ENCODE peak calls at places on chromosome X, in nine cellular contexts. One of them, this sample, is unnamed.
A peak's percentile ranks its signal among the peaks of the same experiment; 100 is the strongest.

GRCh38 chrX:36898301-36898700 is 109.9 kb upstream of the FAM47C start:
- DNase-seq in midbrain: no peak
- DNase-seq in HEK293T: peak; percentile 20
- DNase-seq in stimulated activated CD4-positive, alpha-beta T cell treated with anti-CD3 and anti-CD28 coated beads, Interleukin-12 subunit alpha, Interleukin-12 subunit beta, amount 100 ng/mL, for 4 hours: no peak
- DNase-seq in activated CD8-positive, alpha-beta memory T cell treated with anti-CD3 and anti-CD28 coated beads for 1 hour: no peak
- DNase-seq in HFF-Myc: no peak
- DNase-seq in activated T-helper 1 cell treated with anti-CD3 and anti-CD28 coated beads, Interleukin-2, amount 50 U/mL, for 16 hours: no peak
- DNase-seq in NCI-H2081: peak; percentile 19
- DNase-seq in myocyte: no peak
- DNase-seq in this sample: no peak

GRCh38 chrX:77441479-77441878 is 5.7 kb upstream of the FGF16 start:
- DNase-seq in midbrain: no peak
- DNase-seq in HEK293T: no peak
- DNase-seq in stimulated activated CD4-positive, alpha-beta T cell treated with anti-CD3 and anti-CD28 coated beads, Interleukin-12 subunit alpha, Interleukin-12 subunit beta, amount 100 ng/mL, for 4 hours: no peak
- DNase-seq in activated CD8-positive, alpha-beta memory T cell treated with anti-CD3 and anti-CD28 coated beads for 1 hour: no peak
- DNase-seq in HFF-Myc: no peak
- DNase-seq in activated T-helper 1 cell treated with anti-CD3 and anti-CD28 coated beads, Interleukin-2, amount 50 U/mL, for 16 hours: no peak
- DNase-seq in NCI-H2081: no peak
- DNase-seq in myocyte: no peak
- DNase-seq in this sample: no peak

GRCh38 chrX:13899607-13900006 is 82.7 kb upstream of the GPM6B start:
- DNase-seq in midbrain: no peak
- DNase-seq in HEK293T: no peak
- DNase-seq in stimulated activated CD4-positive, alpha-beta T cell treated with anti-CD3 and anti-CD28 coated beads, Interleukin-12 subunit alpha, Interleukin-12 subunit beta, amount 100 ng/mL, for 4 hours: no peak
- DNase-seq in activated CD8-positive, alpha-beta memory T cell treated with anti-CD3 and anti-CD28 coated beads for 1 hour: no peak
- DNase-seq in HFF-Myc: peak; percentile 33
- DNase-seq in activated T-helper 1 cell treated with anti-CD3 and anti-CD28 coated beads, Interleukin-2, amount 50 U/mL, for 16 hours: no peak
- DNase-seq in NCI-H2081: peak; percentile 50
- DNase-seq in myocyte: peak; percentile 70
- DNase-seq in this sample: no peak

GRCh38 chrX:99384594-99385374 is 1025.3 kb downstream of the PCDH19 start:
- DNase-seq in midbrain: no peak
- DNase-seq in HEK293T: no peak
- DNase-seq in stimulated activated CD4-positive, alpha-beta T cell treated with anti-CD3 and anti-CD28 coated beads, Interleukin-12 subunit alpha, Interleukin-12 subunit beta, amount 100 ng/mL, for 4 hours: no peak
- DNase-seq in activated CD8-positive, alpha-beta memory T cell treated with anti-CD3 and anti-CD28 coated beads for 1 hour: no peak
- DNase-seq in HFF-Myc: no peak
- DNase-seq in activated T-helper 1 cell treated with anti-CD3 and anti-CD28 coated beads, Interleukin-2, amount 50 U/mL, for 16 hours: no peak
- DNase-seq in NCI-H2081: no peak
- DNase-seq in myocyte: no peak
- DNase-seq in this sample: no peak

GRCh38 chrX:39324233-39324632 is 523.0 kb downstream of the MID1IP1 start:
- DNase-seq in midbrain: no peak
- DNase-seq in HEK293T: no peak
- DNase-seq in stimulated activated CD4-positive, alpha-beta T cell treated with anti-CD3 and anti-CD28 coated beads, Interleukin-12 subunit alpha, Interleukin-12 subunit beta, amount 100 ng/mL, for 4 hours: no peak
- DNase-seq in activated CD8-positive, alpha-beta memory T cell treated with anti-CD3 and anti-CD28 coated beads for 1 hour: no peak
- DNase-seq in HFF-Myc: no peak
- DNase-seq in activated T-helper 1 cell treated with anti-CD3 and anti-CD28 coated beads, Interleukin-2, amount 50 U/mL, for 16 hours: no peak
- DNase-seq in NCI-H2081: no peak
- DNase-seq in myocyte: no peak
- DNase-seq in this sample: no peak

GRCh38 chrX:153648358-153649177 is 1.6 kb downstream of the DUSP9 start:
- DNase-seq in midbrain: no peak
- DNase-seq in HEK293T: no peak
- DNase-seq in stimulated activated CD4-positive, alpha-beta T cell treated with anti-CD3 and anti-CD28 coated beads, Interleukin-12 subunit alpha, Interleukin-12 subunit beta, amount 100 ng/mL, for 4 hours: no peak
- DNase-seq in activated CD8-positive, alpha-beta memory T cell treated with anti-CD3 and anti-CD28 coated beads for 1 hour: no peak
- DNase-seq in HFF-Myc: no peak
- DNase-seq in activated T-helper 1 cell treated with anti-CD3 and anti-CD28 coated beads, Interleukin-2, amount 50 U/mL, for 16 hours: no peak
- DNase-seq in NCI-H2081: no peak
- DNase-seq in myocyte: no peak
- DNase-seq in this sample: no peak

GRCh38 chrX:630007-630921 is at the start of gene SHOX:
- DNase-seq in midbrain: no peak
- DNase-seq in HEK293T: no peak
- DNase-seq in stimulated activated CD4-positive, alpha-beta T cell treated with anti-CD3 and anti-CD28 coated beads, Interleukin-12 subunit alpha, Interleukin-12 subunit beta, amount 100 ng/mL, for 4 hours: no peak
- DNase-seq in activated CD8-positive, alpha-beta memory T cell treated with anti-CD3 and anti-CD28 coated beads for 1 hour: no peak
- DNase-seq in HFF-Myc: no peak
- DNase-seq in activated T-helper 1 cell treated with anti-CD3 and anti-CD28 coated beads, Interleukin-2, amount 50 U/mL, for 16 hours: no peak
- DNase-seq in NCI-H2081: no peak
- DNase-seq in myocyte: no peak
- DNase-seq in this sample: no peak

GRCh38 chrX:118943102-118943501 is 31.3 kb upstream of the LONRF3 start:
- DNase-seq in midbrain: no peak
- DNase-seq in HEK293T: no peak
- DNase-seq in stimulated activated CD4-positive, alpha-beta T cell treated with anti-CD3 and anti-CD28 coated beads, Interleukin-12 subunit alpha, Interleukin-12 subunit beta, amount 100 ng/mL, for 4 hours: no peak
- DNase-seq in activated CD8-positive, alpha-beta memory T cell treated with anti-CD3 and anti-CD28 coated beads for 1 hour: no peak
- DNase-seq in HFF-Myc: no peak
- DNase-seq in activated T-helper 1 cell treated with anti-CD3 and anti-CD28 coated beads, Interleukin-2, amount 50 U/mL, for 16 hours: no peak
- DNase-seq in NCI-H2081: no peak
- DNase-seq in myocyte: no peak
- DNase-seq in this sample: no peak

GRCh38 chrX:24506082-24506481 is 41.0 kb downstream of the PDK3 start:
- DNase-seq in midbrain: no peak
- DNase-seq in HEK293T: no peak
- DNase-seq in stimulated activated CD4-positive, alpha-beta T cell treated with anti-CD3 and anti-CD28 coated beads, Interleukin-12 subunit alpha, Interleukin-12 subunit beta, amount 100 ng/mL, for 4 hours: no peak
- DNase-seq in activated CD8-positive, alpha-beta memory T cell treated with anti-CD3 and anti-CD28 coated beads for 1 hour: no peak
- DNase-seq in HFF-Myc: no peak
- DNase-seq in activated T-helper 1 cell treated with anti-CD3 and anti-CD28 coated beads, Interleukin-2, amount 50 U/mL, for 16 hours: no peak
- DNase-seq in NCI-H2081: no peak
- DNase-seq in myocyte: no peak
- DNase-seq in this sample: no peak

GRCh38 chrX:153598541-153599191 is at the start of gene CCNQ:
- DNase-seq in midbrain: no peak
- DNase-seq in HEK293T: peak; percentile 39
- DNase-seq in stimulated activated CD4-positive, alpha-beta T cell treated with anti-CD3 and anti-CD28 coated beads, Interleukin-12 subunit alpha, Interleukin-12 subunit beta, amount 100 ng/mL, for 4 hours: peak; percentile 13
- DNase-seq in activated CD8-positive, alpha-beta memory T cell treated with anti-CD3 and anti-CD28 coated beads for 1 hour: no peak
- DNase-seq in HFF-Myc: no peak
- DNase-seq in activated T-helper 1 cell treated with anti-CD3 and anti-CD28 coated beads, Interleukin-2, amount 50 U/mL, for 16 hours: no peak
- DNase-seq in NCI-H2081: peak; percentile 17
- DNase-seq in myocyte: peak; percentile 17
- DNase-seq in this sample: no peak

GRCh38 chrX:31371956-31372355 is 300.1 kb upstream of the FTHL17 start:
- DNase-seq in midbrain: no peak
- DNase-seq in HEK293T: no peak
- DNase-seq in stimulated activated CD4-positive, alpha-beta T cell treated with anti-CD3 and anti-CD28 coated beads, Interleukin-12 subunit alpha, Interleukin-12 subunit beta, amount 100 ng/mL, for 4 hours: no peak
- DNase-seq in activated CD8-positive, alpha-beta memory T cell treated with anti-CD3 and anti-CD28 coated beads for 1 hour: no peak
- DNase-seq in HFF-Myc: no peak
- DNase-seq in activated T-helper 1 cell treated with anti-CD3 and anti-CD28 coated beads, Interleukin-2, amount 50 U/mL, for 16 hours: no peak
- DNase-seq in NCI-H2081: no peak
- DNase-seq in myocyte: no peak
- DNase-seq in this sample: no peak

GRCh38 chrX:106608016-106608415 is 3.8 kb upstream of the RADX start:
- DNase-seq in midbrain: no peak
- DNase-seq in HEK293T: no peak
- DNase-seq in stimulated activated CD4-positive, alpha-beta T cell treated with anti-CD3 and anti-CD28 coated beads, Interleukin-12 subunit alpha, Interleukin-12 subunit beta, amount 100 ng/mL, for 4 hours: no peak
- DNase-seq in activated CD8-positive, alpha-beta memory T cell treated with anti-CD3 and anti-CD28 coated beads for 1 hour: no peak
- DNase-seq in HFF-Myc: no peak
- DNase-seq in activated T-helper 1 cell treated with anti-CD3 and anti-CD28 coated beads, Interleukin-2, amount 50 U/mL, for 16 hours: no peak
- DNase-seq in NCI-H2081: peak; percentile 65
- DNase-seq in myocyte: no peak
- DNase-seq in this sample: peak; percentile 24

GRCh38 chrX:55908685-55909212 is 191.2 kb downstream of the RRAGB start:
- DNase-seq in midbrain: peak; percentile 6
- DNase-seq in HEK293T: peak; percentile 8
- DNase-seq in stimulated activated CD4-positive, alpha-beta T cell treated with anti-CD3 and anti-CD28 coated beads, Interleukin-12 subunit alpha, Interleukin-12 subunit beta, amount 100 ng/mL, for 4 hours: no peak
- DNase-seq in activated CD8-positive, alpha-beta memory T cell treated with anti-CD3 and anti-CD28 coated beads for 1 hour: no peak
- DNase-seq in HFF-Myc: no peak
- DNase-seq in activated T-helper 1 cell treated with anti-CD3 and anti-CD28 coated beads, Interleukin-2, amount 50 U/mL, for 16 hours: no peak
- DNase-seq in NCI-H2081: no peak
- DNase-seq in myocyte: peak; percentile 17
- DNase-seq in this sample: no peak

GRCh38 chrX:97539970-97540519 is 656.3 kb downstream of the RPA4 start:
- DNase-seq in midbrain: no peak
- DNase-seq in HEK293T: no peak
- DNase-seq in stimulated activated CD4-positive, alpha-beta T cell treated with anti-CD3 and anti-CD28 coated beads, Interleukin-12 subunit alpha, Interleukin-12 subunit beta, amount 100 ng/mL, for 4 hours: no peak
- DNase-seq in activated CD8-positive, alpha-beta memory T cell treated with anti-CD3 and anti-CD28 coated beads for 1 hour: no peak
- DNase-seq in HFF-Myc: no peak
- DNase-seq in activated T-helper 1 cell treated with anti-CD3 and anti-CD28 coated beads, Interleukin-2, amount 50 U/mL, for 16 hours: no peak
- DNase-seq in NCI-H2081: no peak
- DNase-seq in myocyte: no peak
- DNase-seq in this sample: no peak

GRCh38 chrX:154437398-154437752 is 421 bp downstream of the GDI1 start:
- DNase-seq in midbrain: no peak
- DNase-seq in HEK293T: no peak
- DNase-seq in stimulated activated CD4-positive, alpha-beta T cell treated with anti-CD3 and anti-CD28 coated beads, Interleukin-12 subunit alpha, Interleukin-12 subunit beta, amount 100 ng/mL, for 4 hours: no peak
- DNase-seq in activated CD8-positive, alpha-beta memory T cell treated with anti-CD3 and anti-CD28 coated beads for 1 hour: no peak
- DNase-seq in HFF-Myc: no peak
- DNase-seq in activated T-helper 1 cell treated with anti-CD3 and anti-CD28 coated beads, Interleukin-2, amount 50 U/mL, for 16 hours: no peak
- DNase-seq in NCI-H2081: no peak
- DNase-seq in myocyte: no peak
- DNase-seq in this sample: no peak

GRCh38 chrX:155235891-155236290 is 19.6 kb downstream of the VBP1 start:
- DNase-seq in midbrain: no peak
- DNase-seq in HEK293T: no peak
- DNase-seq in stimulated activated CD4-positive, alpha-beta T cell treated with anti-CD3 and anti-CD28 coated beads, Interleukin-12 subunit alpha, Interleukin-12 subunit beta, amount 100 ng/mL, for 4 hours: no peak
- DNase-seq in activated CD8-positive, alpha-beta memory T cell treated with anti-CD3 and anti-CD28 coated beads for 1 hour: no peak
- DNase-seq in HFF-Myc: no peak
- DNase-seq in activated T-helper 1 cell treated with anti-CD3 and anti-CD28 coated beads, Interleukin-2, amount 50 U/mL, for 16 hours: no peak
- DNase-seq in NCI-H2081: no peak
- DNase-seq in myocyte: no peak
- DNase-seq in this sample: no peak

GRCh38 chrX:133335027-133335426 is 80.3 kb downstream of the GPC4 start:
- DNase-seq in midbrain: peak; percentile 40
- DNase-seq in HEK293T: peak; percentile 39
- DNase-seq in stimulated activated CD4-positive, alpha-beta T cell treated with anti-CD3 and anti-CD28 coated beads, Interleukin-12 subunit alpha, Interleukin-12 subunit beta, amount 100 ng/mL, for 4 hours: no peak
- DNase-seq in activated CD8-positive, alpha-beta memory T cell treated with anti-CD3 and anti-CD28 coated beads for 1 hour: no peak
- DNase-seq in HFF-Myc: no peak
- DNase-seq in activated T-helper 1 cell treated with anti-CD3 and anti-CD28 coated beads, Interleukin-2, amount 50 U/mL, for 16 hours: no peak
- DNase-seq in NCI-H2081: peak; percentile 31
- DNase-seq in myocyte: peak; percentile 30
- DNase-seq in this sample: no peak

GRCh38 chrX:6990552-6991193 is 156.8 kb upstream of the STS start:
- DNase-seq in midbrain: no peak
- DNase-seq in HEK293T: no peak
- DNase-seq in stimulated activated CD4-positive, alpha-beta T cell treated with anti-CD3 and anti-CD28 coated beads, Interleukin-12 subunit alpha, Interleukin-12 subunit beta, amount 100 ng/mL, for 4 hours: no peak
- DNase-seq in activated CD8-positive, alpha-beta memory T cell treated with anti-CD3 and anti-CD28 coated beads for 1 hour: no peak
- DNase-seq in HFF-Myc: no peak
- DNase-seq in activated T-helper 1 cell treated with anti-CD3 and anti-CD28 coated beads, Interleukin-2, amount 50 U/mL, for 16 hours: no peak
- DNase-seq in NCI-H2081: no peak
- DNase-seq in myocyte: no peak
- DNase-seq in this sample: no peak

GRCh38 chrX:119942831-119943184 is 743 bp downstream of the NKAP start:
- DNase-seq in midbrain: no peak
- DNase-seq in HEK293T: peak; percentile 20
- DNase-seq in stimulated activated CD4-positive, alpha-beta T cell treated with anti-CD3 and anti-CD28 coated beads, Interleukin-12 subunit alpha, Interleukin-12 subunit beta, amount 100 ng/mL, for 4 hours: no peak
- DNase-seq in activated CD8-positive, alpha-beta memory T cell treated with anti-CD3 and anti-CD28 coated beads for 1 hour: no peak
- DNase-seq in HFF-Myc: no peak
- DNase-seq in activated T-helper 1 cell treated with anti-CD3 and anti-CD28 coated beads, Interleukin-2, amount 50 U/mL, for 16 hours: no peak
- DNase-seq in NCI-H2081: peak; percentile 54
- DNase-seq in myocyte: no peak
- DNase-seq in this sample: no peak

GRCh38 chrX:14003028-14003427 is 26.7 kb downstream of the GEMIN8 start:
- DNase-seq in midbrain: no peak
- DNase-seq in HEK293T: no peak
- DNase-seq in stimulated activated CD4-positive, alpha-beta T cell treated with anti-CD3 and anti-CD28 coated beads, Interleukin-12 subunit alpha, Interleukin-12 subunit beta, amount 100 ng/mL, for 4 hours: no peak
- DNase-seq in activated CD8-positive, alpha-beta memory T cell treated with anti-CD3 and anti-CD28 coated beads for 1 hour: no peak
- DNase-seq in HFF-Myc: no peak
- DNase-seq in activated T-helper 1 cell treated with anti-CD3 and anti-CD28 coated beads, Interleukin-2, amount 50 U/mL, for 16 hours: no peak
- DNase-seq in NCI-H2081: no peak
- DNase-seq in myocyte: no peak
- DNase-seq in this sample: no peak

GRCh38 chrX:84248226-84248625 is 60.2 kb upstream of the RPS6KA6 start:
- DNase-seq in midbrain: no peak
- DNase-seq in HEK293T: no peak
- DNase-seq in stimulated activated CD4-positive, alpha-beta T cell treated with anti-CD3 and anti-CD28 coated beads, Interleukin-12 subunit alpha, Interleukin-12 subunit beta, amount 100 ng/mL, for 4 hours: no peak
- DNase-seq in activated CD8-positive, alpha-beta memory T cell treated with anti-CD3 and anti-CD28 coated beads for 1 hour: no peak
- DNase-seq in HFF-Myc: no peak
- DNase-seq in activated T-helper 1 cell treated with anti-CD3 and anti-CD28 coated beads, Interleukin-2, amount 50 U/mL, for 16 hours: no peak
- DNase-seq in NCI-H2081: no peak
- DNase-seq in myocyte: no peak
- DNase-seq in this sample: no peak

GRCh38 chrX:147476008-147476407 is 435.7 kb upstream of the FMR1 start:
- DNase-seq in midbrain: no peak
- DNase-seq in HEK293T: peak; percentile 45
- DNase-seq in stimulated activated CD4-positive, alpha-beta T cell treated with anti-CD3 and anti-CD28 coated beads, Interleukin-12 subunit alpha, Interleukin-12 subunit beta, amount 100 ng/mL, for 4 hours: no peak
- DNase-seq in activated CD8-positive, alpha-beta memory T cell treated with anti-CD3 and anti-CD28 coated beads for 1 hour: no peak
- DNase-seq in HFF-Myc: no peak
- DNase-seq in activated T-helper 1 cell treated with anti-CD3 and anti-CD28 coated beads, Interleukin-2, amount 50 U/mL, for 16 hours: no peak
- DNase-seq in NCI-H2081: no peak
- DNase-seq in myocyte: peak; percentile 37
- DNase-seq in this sample: no peak

GRCh38 chrX:75303795-75304194 is 29.9 kb downstream of the UPRT start:
- DNase-seq in midbrain: no peak
- DNase-seq in HEK293T: no peak
- DNase-seq in stimulated activated CD4-positive, alpha-beta T cell treated with anti-CD3 and anti-CD28 coated beads, Interleukin-12 subunit alpha, Interleukin-12 subunit beta, amount 100 ng/mL, for 4 hours: no peak
- DNase-seq in activated CD8-positive, alpha-beta memory T cell treated with anti-CD3 and anti-CD28 coated beads for 1 hour: no peak
- DNase-seq in HFF-Myc: no peak
- DNase-seq in activated T-helper 1 cell treated with anti-CD3 and anti-CD28 coated beads, Interleukin-2, amount 50 U/mL, for 16 hours: no peak
- DNase-seq in NCI-H2081: no peak
- DNase-seq in myocyte: peak; percentile 3
- DNase-seq in this sample: no peak

GRCh38 chrX:3651272-3651671 is 62.2 kb downstream of the PRKX start:
- DNase-seq in midbrain: peak; percentile 1
- DNase-seq in HEK293T: no peak
- DNase-seq in stimulated activated CD4-positive, alpha-beta T cell treated with anti-CD3 and anti-CD28 coated beads, Interleukin-12 subunit alpha, Interleukin-12 subunit beta, amount 100 ng/mL, for 4 hours: no peak
- DNase-seq in activated CD8-positive, alpha-beta memory T cell treated with anti-CD3 and anti-CD28 coated beads for 1 hour: no peak
- DNase-seq in HFF-Myc: no peak
- DNase-seq in activated T-helper 1 cell treated with anti-CD3 and anti-CD28 coated beads, Interleukin-2, amount 50 U/mL, for 16 hours: no peak
- DNase-seq in NCI-H2081: peak; percentile 11
- DNase-seq in myocyte: peak; percentile 30
- DNase-seq in this sample: no peak

GRCh38 chrX:15566244-15566643 is 34.5 kb downstream of the ACE2 start:
- DNase-seq in midbrain: no peak
- DNase-seq in HEK293T: no peak
- DNase-seq in stimulated activated CD4-positive, alpha-beta T cell treated with anti-CD3 and anti-CD28 coated beads, Interleukin-12 subunit alpha, Interleukin-12 subunit beta, amount 100 ng/mL, for 4 hours: no peak
- DNase-seq in activated CD8-positive, alpha-beta memory T cell treated with anti-CD3 and anti-CD28 coated beads for 1 hour: no peak
- DNase-seq in HFF-Myc: no peak
- DNase-seq in activated T-helper 1 cell treated with anti-CD3 and anti-CD28 coated beads, Interleukin-2, amount 50 U/mL, for 16 hours: no peak
- DNase-seq in NCI-H2081: no peak
- DNase-seq in myocyte: no peak
- DNase-seq in this sample: no peak

GRCh38 chrX:51496501-51497291 is at the start of gene NUDT11:
- DNase-seq in midbrain: peak; percentile 37
- DNase-seq in HEK293T: peak; percentile 62
- DNase-seq in stimulated activated CD4-positive, alpha-beta T cell treated with anti-CD3 and anti-CD28 coated beads, Interleukin-12 subunit alpha, Interleukin-12 subunit beta, amount 100 ng/mL, for 4 hours: peak; percentile 46
- DNase-seq in activated CD8-positive, alpha-beta memory T cell treated with anti-CD3 and anti-CD28 coated beads for 1 hour: no peak
- DNase-seq in HFF-Myc: no peak
- DNase-seq in activated T-helper 1 cell treated with anti-CD3 and anti-CD28 coated beads, Interleukin-2, amount 50 U/mL, for 16 hours: no peak
- DNase-seq in NCI-H2081: peak; percentile 56
- DNase-seq in myocyte: peak; percentile 72
- DNase-seq in this sample: peak; percentile 1

GRCh38 chrX:123884809-123885408 is 25.1 kb downstream of the XIAP start:
- DNase-seq in midbrain: peak; percentile 29
- DNase-seq in HEK293T: peak; percentile 65
- DNase-seq in stimulated activated CD4-positive, alpha-beta T cell treated with anti-CD3 and anti-CD28 coated beads, Interleukin-12 subunit alpha, Interleukin-12 subunit beta, amount 100 ng/mL, for 4 hours: no peak
- DNase-seq in activated CD8-positive, alpha-beta memory T cell treated with anti-CD3 and anti-CD28 coated beads for 1 hour: no peak
- DNase-seq in HFF-Myc: no peak
- DNase-seq in activated T-helper 1 cell treated with anti-CD3 and anti-CD28 coated beads, Interleukin-2, amount 50 U/mL, for 16 hours: no peak
- DNase-seq in NCI-H2081: peak; percentile 69
- DNase-seq in myocyte: peak; percentile 19
- DNase-seq in this sample: no peak

GRCh38 chrX:3244955-3245354 is 101.5 kb downstream of the MXRA5 start:
- DNase-seq in midbrain: no peak
- DNase-seq in HEK293T: no peak
- DNase-seq in stimulated activated CD4-positive, alpha-beta T cell treated with anti-CD3 and anti-CD28 coated beads, Interleukin-12 subunit alpha, Interleukin-12 subunit beta, amount 100 ng/mL, for 4 hours: no peak
- DNase-seq in activated CD8-positive, alpha-beta memory T cell treated with anti-CD3 and anti-CD28 coated beads for 1 hour: no peak
- DNase-seq in HFF-Myc: no peak
- DNase-seq in activated T-helper 1 cell treated with anti-CD3 and anti-CD28 coated beads, Interleukin-2, amount 50 U/mL, for 16 hours: no peak
- DNase-seq in NCI-H2081: no peak
- DNase-seq in myocyte: no peak
- DNase-seq in this sample: no peak

GRCh38 chrX:72526534-72527508 is 45.8 kb downstream of the HDAC8 start:
- DNase-seq in midbrain: no peak
- DNase-seq in HEK293T: no peak
- DNase-seq in stimulated activated CD4-positive, alpha-beta T cell treated with anti-CD3 and anti-CD28 coated beads, Interleukin-12 subunit alpha, Interleukin-12 subunit beta, amount 100 ng/mL, for 4 hours: no peak
- DNase-seq in activated CD8-positive, alpha-beta memory T cell treated with anti-CD3 and anti-CD28 coated beads for 1 hour: no peak
- DNase-seq in HFF-Myc: no peak
- DNase-seq in activated T-helper 1 cell treated with anti-CD3 and anti-CD28 coated beads, Interleukin-2, amount 50 U/mL, for 16 hours: no peak
- DNase-seq in NCI-H2081: no peak
- DNase-seq in myocyte: no peak
- DNase-seq in this sample: no peak

GRCh38 chrX:70921709-70922352 is 9.1 kb downstream of the SLC7A3 start:
- DNase-seq in midbrain: no peak
- DNase-seq in HEK293T: no peak
- DNase-seq in stimulated activated CD4-positive, alpha-beta T cell treated with anti-CD3 and anti-CD28 coated beads, Interleukin-12 subunit alpha, Interleukin-12 subunit beta, amount 100 ng/mL, for 4 hours: no peak
- DNase-seq in activated CD8-positive, alpha-beta memory T cell treated with anti-CD3 and anti-CD28 coated beads for 1 hour: no peak
- DNase-seq in HFF-Myc: no peak
- DNase-seq in activated T-helper 1 cell treated with anti-CD3 and anti-CD28 coated beads, Interleukin-2, amount 50 U/mL, for 16 hours: no peak
- DNase-seq in NCI-H2081: no peak
- DNase-seq in myocyte: no peak
- DNase-seq in this sample: no peak

GRCh38 chrX:53227224-53227765 is 2.3 kb upstream of the KDM5C start:
- DNase-seq in midbrain: no peak
- DNase-seq in HEK293T: no peak
- DNase-seq in stimulated activated CD4-positive, alpha-beta T cell treated with anti-CD3 and anti-CD28 coated beads, Interleukin-12 subunit alpha, Interleukin-12 subunit beta, amount 100 ng/mL, for 4 hours: no peak
- DNase-seq in activated CD8-positive, alpha-beta memory T cell treated with anti-CD3 and anti-CD28 coated beads for 1 hour: no peak
- DNase-seq in HFF-Myc: no peak
- DNase-seq in activated T-helper 1 cell treated with anti-CD3 and anti-CD28 coated beads, Interleukin-2, amount 50 U/mL, for 16 hours: no peak
- DNase-seq in NCI-H2081: no peak
- DNase-seq in myocyte: no peak
- DNase-seq in this sample: no peak